ENCODE peak calls at places on chromosomes 13 and 19, in eight cellular contexts. One of them, this sample, is unnamed.

GRCh38 chr19:13056052-13056660 is 46.5 kb downstream of the LYL1 start:
- DNase-seq in WTC11: peak; percentile 62
- DNase-seq in suprapubic skin: peak; percentile 91
- DNase-seq in ovary: peak; percentile 68
- DNase-seq in astrocyte: peak; percentile 81
- DNase-seq in B cell: no peak
- DNase-seq in upper lobe of right lung: peak; percentile 93
- DNase-seq in endodermal cell: peak; percentile 84
- DNase-seq in this sample: no peak

GRCh38 chr19:50568321-50569022 is at the start of gene LRRC4B:
- DNase-seq in WTC11: peak; percentile 67
- DNase-seq in suprapubic skin: no peak
- DNase-seq in ovary: no peak
- DNase-seq in astrocyte: no peak
- DNase-seq in B cell: no peak
- DNase-seq in upper lobe of right lung: no peak
- DNase-seq in endodermal cell: peak; percentile 84
- DNase-seq in this sample: no peak

GRCh38 chr19:49857061-49857833 is 6.3 kb downstream of the PTOV1 start:
- DNase-seq in WTC11: no peak
- DNase-seq in suprapubic skin: no peak
- DNase-seq in ovary: peak; percentile 11
- DNase-seq in astrocyte: no peak
- DNase-seq in B cell: peak; percentile 23
- DNase-seq in upper lobe of right lung: peak; percentile 61
- DNase-seq in endodermal cell: peak; percentile 68
- DNase-seq in this sample: no peak

GRCh38 chr13:96771501-96772367 is 222.5 kb downstream of the OXGR1 start:
- DNase-seq in WTC11: no peak
- DNase-seq in suprapubic skin: no peak
- DNase-seq in ovary: no peak
- DNase-seq in astrocyte: no peak
- DNase-seq in B cell: no peak
- DNase-seq in upper lobe of right lung: no peak
- DNase-seq in endodermal cell: no peak
- DNase-seq in this sample: no peak

GRCh38 chr19:45906221-45906620 is 3.8 kb upstream of the MYPOP start:
- DNase-seq in WTC11: no peak
- DNase-seq in suprapubic skin: no peak
- DNase-seq in ovary: no peak
- DNase-seq in astrocyte: no peak
- DNase-seq in B cell: no peak
- DNase-seq in upper lobe of right lung: no peak
- DNase-seq in endodermal cell: no peak
- DNase-seq in this sample: no peak

GRCh38 chr13:48908381-48909087 is 67.2 kb upstream of the FNDC3A start:
- DNase-seq in WTC11: no peak
- DNase-seq in suprapubic skin: no peak
- DNase-seq in ovary: no peak
- DNase-seq in astrocyte: peak; percentile 54
- DNase-seq in B cell: no peak
- DNase-seq in upper lobe of right lung: no peak
- DNase-seq in endodermal cell: no peak
- DNase-seq in this sample: no peak

GRCh38 chr19:33431986-33432385 is 58.5 kb downstream of the CEBPG start:
- DNase-seq in WTC11: no peak
- DNase-seq in suprapubic skin: no peak
- DNase-seq in ovary: no peak
- DNase-seq in astrocyte: no peak
- DNase-seq in B cell: no peak
- DNase-seq in upper lobe of right lung: no peak
- DNase-seq in endodermal cell: no peak
- DNase-seq in this sample: no peak

GRCh38 chr19:16654151-16654550 is 5.8 kb downstream of the SMIM7 start:
- DNase-seq in WTC11: no peak
- DNase-seq in suprapubic skin: no peak
- DNase-seq in ovary: no peak
- DNase-seq in astrocyte: no peak
- DNase-seq in B cell: no peak
- DNase-seq in upper lobe of right lung: no peak
- DNase-seq in endodermal cell: peak; percentile 64
- DNase-seq in this sample: no peak

GRCh38 chr19:5536337-5536894 is 31.3 kb downstream of the TINCR start:
- DNase-seq in WTC11: peak; percentile 91
- DNase-seq in suprapubic skin: no peak
- DNase-seq in ovary: peak; percentile 26
- DNase-seq in astrocyte: peak; percentile 54
- DNase-seq in B cell: no peak
- DNase-seq in upper lobe of right lung: peak; percentile 80
- DNase-seq in endodermal cell: peak; percentile 97
- DNase-seq in this sample: no peak

GRCh38 chr13:34128661-34129060 is 310.7 kb downstream of the RFC3 start:
- DNase-seq in WTC11: no peak
- DNase-seq in suprapubic skin: no peak
- DNase-seq in ovary: no peak
- DNase-seq in astrocyte: no peak
- DNase-seq in B cell: no peak
- DNase-seq in upper lobe of right lung: no peak
- DNase-seq in endodermal cell: no peak
- DNase-seq in this sample: no peak

GRCh38 chr13:19961924-19962323 is 3.4 kb downstream of the ZMYM2 start:
- DNase-seq in WTC11: no peak
- DNase-seq in suprapubic skin: no peak
- DNase-seq in ovary: no peak
- DNase-seq in astrocyte: no peak
- DNase-seq in B cell: no peak
- DNase-seq in upper lobe of right lung: no peak
- DNase-seq in endodermal cell: no peak
- DNase-seq in this sample: no peak

GRCh38 chr13:55553736-55554135 is 1587.0 kb upstream of the PRR20A start:
- DNase-seq in WTC11: no peak
- DNase-seq in suprapubic skin: no peak
- DNase-seq in ovary: no peak
- DNase-seq in astrocyte: no peak
- DNase-seq in B cell: no peak
- DNase-seq in upper lobe of right lung: no peak
- DNase-seq in endodermal cell: no peak
- DNase-seq in this sample: no peak

GRCh38 chr19:8251025-8251472 is 41.9 kb downstream of the CERS4 start:
- DNase-seq in WTC11: no peak
- DNase-seq in suprapubic skin: peak; percentile 89
- DNase-seq in ovary: peak; percentile 47
- DNase-seq in astrocyte: peak; percentile 38
- DNase-seq in B cell: no peak
- DNase-seq in upper lobe of right lung: peak; percentile 92
- DNase-seq in endodermal cell: no peak
- DNase-seq in this sample: no peak

GRCh38 chr13:43006893-43007631 is 15.0 kb upstream of the EPSTI1 start:
- DNase-seq in WTC11: no peak
- DNase-seq in suprapubic skin: no peak
- DNase-seq in ovary: no peak
- DNase-seq in astrocyte: peak; percentile 76
- DNase-seq in B cell: no peak
- DNase-seq in upper lobe of right lung: no peak
- DNase-seq in endodermal cell: no peak
- DNase-seq in this sample: no peak

DNA sequence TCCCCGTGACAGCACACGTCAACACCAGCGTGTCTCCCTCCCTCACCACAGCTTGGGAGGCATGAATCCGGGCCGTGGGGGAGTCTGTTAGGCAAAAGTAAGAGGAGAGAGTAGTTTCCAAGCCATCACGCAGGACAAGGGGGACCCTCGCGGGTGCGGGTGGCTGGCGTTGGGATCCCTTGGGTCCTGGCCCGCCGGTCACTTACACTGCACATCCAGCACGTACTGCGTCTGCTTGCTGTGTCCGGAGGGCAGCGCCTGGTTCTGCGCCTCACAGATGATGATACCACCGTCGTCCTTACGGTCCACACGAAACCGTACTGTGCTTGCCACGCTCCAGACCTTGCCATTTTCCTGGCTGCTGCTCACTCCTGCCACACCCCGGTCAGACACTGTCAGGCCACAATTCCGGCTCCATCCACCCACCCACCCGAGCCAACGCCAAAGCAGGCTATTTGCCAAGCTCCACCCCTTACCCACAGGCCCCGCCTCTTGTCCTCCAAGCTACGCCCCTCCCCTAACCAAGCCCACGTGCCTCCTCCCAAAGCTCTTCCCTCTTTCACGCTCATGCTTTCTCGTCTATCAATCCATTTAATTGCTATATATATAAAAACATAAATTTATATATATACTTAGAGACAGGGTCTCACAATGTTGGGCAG is 6.6 kb upstream of the ZNF428 start:
- DNase-seq in WTC11: peak; percentile 74
- DNase-seq in suprapubic skin: no peak
- DNase-seq in ovary: no peak
- DNase-seq in astrocyte: no peak
- DNase-seq in B cell: peak; percentile 23
- DNase-seq in upper lobe of right lung: no peak
- DNase-seq in endodermal cell: peak; percentile 81
- DNase-seq in this sample: no peak
- TF ChIP-seq CTCF in WTC11: no peak
- TF ChIP-seq CTCF in suprapubic skin: no peak
- TF ChIP-seq CTCF in ovary: no peak
- TF ChIP-seq CTCF in astrocyte: no peak
- TF ChIP-seq CTCF in B cell: no peak
- TF ChIP-seq CTCF in upper lobe of right lung: no peak
- TF ChIP-seq CTCF in endodermal cell: no peak
- TF ChIP-seq CTCF in this sample: no peak

DNA sequence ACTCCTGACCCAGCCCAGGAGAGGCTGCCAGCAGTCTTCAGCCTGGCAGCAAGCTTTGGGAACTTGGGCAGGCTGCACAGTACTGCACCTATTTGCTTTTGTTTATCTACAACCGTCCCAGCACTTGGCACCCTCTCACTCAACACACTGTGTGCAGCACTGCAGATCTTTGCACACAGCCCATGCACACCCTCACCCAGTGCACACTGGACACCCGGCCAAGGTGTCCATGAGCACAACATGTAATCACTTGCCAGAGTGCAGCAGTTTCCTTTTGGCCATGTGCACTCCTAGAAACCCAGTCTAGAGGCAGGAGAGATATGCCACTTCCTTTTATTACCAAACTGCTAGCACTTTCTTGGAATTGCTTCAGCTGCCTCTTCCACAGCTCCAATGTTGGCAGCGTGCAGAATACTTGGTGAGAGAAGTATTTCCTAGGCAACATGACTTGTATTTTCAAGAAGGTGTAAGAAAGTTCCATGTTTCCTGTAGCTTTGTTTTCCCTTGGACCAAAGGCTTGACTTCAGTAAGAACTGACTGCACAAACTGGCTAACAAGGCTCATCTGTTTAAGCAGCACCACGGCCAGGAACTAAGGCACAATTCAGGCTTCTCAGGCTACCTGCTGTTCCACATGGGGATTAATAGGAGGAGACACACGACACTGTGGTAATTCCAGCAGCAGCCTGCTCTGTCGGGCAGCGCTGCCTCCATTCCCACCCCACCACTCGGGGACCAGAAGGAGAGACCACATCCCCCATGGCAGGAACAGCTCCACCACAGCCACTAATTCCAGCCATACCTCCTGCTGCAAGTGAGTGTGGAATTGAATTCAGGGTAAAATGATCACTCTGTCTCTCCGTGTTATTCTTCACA is 15.3 kb downstream of the ATP7B start:
- DNase-seq in WTC11: no peak
- DNase-seq in suprapubic skin: no peak
- DNase-seq in ovary: no peak
- DNase-seq in astrocyte: peak; percentile 18
- DNase-seq in B cell: no peak
- DNase-seq in upper lobe of right lung: no peak
- DNase-seq in endodermal cell: peak; percentile 60
- DNase-seq in this sample: no peak
- TF ChIP-seq CTCF in WTC11: no peak
- TF ChIP-seq CTCF in suprapubic skin: no peak
- TF ChIP-seq CTCF in ovary: no peak
- TF ChIP-seq CTCF in astrocyte: no peak
- TF ChIP-seq CTCF in B cell: no peak
- TF ChIP-seq CTCF in upper lobe of right lung: no peak
- TF ChIP-seq CTCF in endodermal cell: peak; percentile 51
- TF ChIP-seq CTCF in this sample: no peak

DNA sequence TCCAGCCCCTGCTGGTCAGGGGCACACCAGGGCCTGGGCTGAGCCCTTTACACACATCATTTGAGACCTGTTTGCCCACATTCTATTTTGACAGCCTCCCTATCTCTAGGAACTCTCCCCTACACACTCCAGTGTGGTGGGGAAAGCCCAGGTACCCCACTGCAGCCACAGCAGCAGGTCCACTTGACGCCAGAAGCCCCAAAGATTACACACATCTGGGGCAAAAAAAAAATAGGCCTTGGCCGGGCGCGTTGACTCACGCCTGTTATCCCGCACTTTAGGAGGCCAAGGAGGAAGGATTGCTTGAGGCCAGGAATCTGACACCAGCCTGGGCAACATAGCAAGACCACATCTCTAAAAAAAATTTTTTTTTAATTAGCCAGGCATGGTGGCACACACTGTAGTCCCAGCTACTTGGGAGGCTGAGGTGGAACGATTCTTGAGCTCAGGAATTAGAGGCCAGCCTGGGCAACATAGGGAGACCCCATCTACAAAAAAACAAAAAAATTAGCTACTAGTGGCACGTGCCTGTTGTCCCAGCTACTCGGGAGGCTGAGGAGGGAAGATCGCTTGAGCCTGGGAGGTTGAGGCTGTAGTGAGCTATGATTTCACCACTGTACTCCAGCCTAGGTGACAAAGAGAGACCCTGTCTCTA is 18.0 kb upstream of the CD22 start:
- DNase-seq in WTC11: no peak
- DNase-seq in suprapubic skin: no peak
- DNase-seq in ovary: no peak
- DNase-seq in astrocyte: no peak
- DNase-seq in B cell: no peak
- DNase-seq in upper lobe of right lung: no peak
- DNase-seq in endodermal cell: no peak
- DNase-seq in this sample: no peak
- TF ChIP-seq CTCF in WTC11: no peak
- TF ChIP-seq CTCF in suprapubic skin: no peak
- TF ChIP-seq CTCF in ovary: no peak
- TF ChIP-seq CTCF in astrocyte: no peak
- TF ChIP-seq CTCF in B cell: no peak
- TF ChIP-seq CTCF in upper lobe of right lung: no peak
- TF ChIP-seq CTCF in endodermal cell: no peak
- TF ChIP-seq CTCF in this sample: no peak

DNA sequence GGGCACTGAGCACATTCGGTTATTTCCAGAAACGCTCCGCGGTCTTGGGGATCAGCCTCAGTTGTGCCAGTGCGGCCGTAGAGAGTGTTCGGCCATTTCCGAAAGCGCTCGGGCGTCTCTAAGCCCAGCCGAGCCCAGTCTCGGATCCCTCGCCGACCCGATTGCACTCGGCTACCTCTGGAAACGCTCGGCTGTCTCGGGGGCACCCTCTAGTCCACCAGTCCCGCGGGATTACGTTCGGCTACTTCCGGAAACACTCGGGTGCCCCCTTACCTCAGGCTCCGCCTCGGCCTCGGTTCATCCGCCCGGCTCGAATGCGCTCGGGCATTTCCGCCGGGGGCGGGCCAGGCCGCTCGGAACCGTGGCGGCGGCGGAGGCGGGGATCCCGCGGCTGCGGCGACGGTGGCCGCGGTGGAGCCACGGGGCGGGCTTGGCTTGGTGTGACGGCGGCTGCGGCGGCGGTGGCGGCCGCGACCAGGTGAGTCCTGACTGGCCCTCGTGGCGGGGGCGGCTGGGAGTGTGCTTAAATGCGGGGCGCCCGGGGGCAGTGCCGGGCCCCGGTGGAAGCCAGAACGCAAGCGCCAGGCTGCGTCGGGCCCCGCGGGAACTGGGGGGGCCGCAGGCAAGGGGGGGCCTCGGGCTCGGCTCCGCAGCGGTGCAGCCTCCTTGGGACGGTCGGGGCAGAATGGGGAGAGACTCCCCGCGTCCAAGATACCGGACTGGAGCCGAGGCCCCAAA is at the start of gene PIK3R2:
- DNase-seq in WTC11: peak; percentile 100
- DNase-seq in suprapubic skin: peak; percentile 99
- DNase-seq in ovary: peak; percentile 100
- DNase-seq in astrocyte: peak; percentile 87
- DNase-seq in B cell: peak; percentile 97
- DNase-seq in upper lobe of right lung: peak; percentile 99
- DNase-seq in endodermal cell: peak; percentile 100
- DNase-seq in this sample: peak; percentile 100
- TF ChIP-seq CTCF in WTC11: no peak
- TF ChIP-seq CTCF in suprapubic skin: no peak
- TF ChIP-seq CTCF in ovary: no peak
- TF ChIP-seq CTCF in astrocyte: no peak
- TF ChIP-seq CTCF in B cell: peak; percentile 59
- TF ChIP-seq CTCF in upper lobe of right lung: no peak
- TF ChIP-seq CTCF in endodermal cell: peak; percentile 6
- TF ChIP-seq CTCF in this sample: no peak